ENCODE peak calls at places on chromosomes 7 and 10, in eight cellular contexts. I, R, M, E, G, H, B and O are unnamed samples.

GRCh38 chr7:78563186-78563585 is 764.6 kb downstream of the PHTF2 start:
- DNase-seq in I (no peak), R (no peak), M (no peak), E (no peak), G (no peak), H (no peak), B (no peak), O (no peak)

GRCh38 chr10:48251152-48251524 is 23.4 kb downstream of the FRMPD2 start:
- DNase-seq in I (no peak), R (peak), M (no peak), E (peak), G (peak), H (no peak), B (no peak), O (no peak)

GRCh38 chr7:157483971-157484410 is 147.2 kb downstream of the DNAJB6 start:
- DNase-seq in I (no peak), R (no peak), M (no peak), E (no peak), G (no peak), H (no peak), B (no peak), O (no peak)

GRCh38 chr7:21585070-21585724 is 42.4 kb downstream of the DNAH11 start:
- DNase-seq in I (no peak), R (no peak), M (no peak), E (no peak), G (no peak), H (no peak), B (no peak), O (no peak)

GRCh38 chr10:104297697-104298660 is 29.0 kb downstream of the GSTO2 start:
- DNase-seq in I (no peak), R (peak), M (peak), E (no peak), G (peak), H (peak), B (peak), O (peak)

GRCh38 chr10:124575107-124576035 is 113.7 kb downstream of the LHPP start:
- DNase-seq in I (no peak), R (no peak), M (no peak), E (no peak), G (no peak), H (no peak), B (no peak), O (no peak)

GRCh38 chr7:135991322-135991721 is 14.2 kb upstream of the MTPN start:
- DNase-seq in I (no peak), R (no peak), M (no peak), E (no peak), G (no peak), H (no peak), B (no peak), O (no peak)

GRCh38 chr10:110142965-110143364 is 64.4 kb upstream of the MXI1 start:
- DNase-seq in I (no peak), R (peak), M (no peak), E (no peak), G (no peak), H (no peak), B (no peak), O (no peak)